ENCODE peak calls at places on chromosomes 16 and 17, in five cellular contexts. S is retinal pigment epithelial cell, G is tibial artery, K is fibroblast of the aortic adventitia, L is K562. C is an unnamed sample.

GRCh38 chr17:64120159-64120558 is 9.8 kb downstream of the ERN1 start:
- DNase-seq in G (no peak), K (no peak), L (no peak), S (no peak), C (no peak)

GRCh38 chr17:73616120-73616872 is 27.9 kb downstream of the SDK2 start:
- DNase-seq in G (no peak), L (no peak), K (no peak), S (no peak), C (no peak)

GRCh38 chr17:48611681-48612455 is 1.1 kb upstream of the HOXB7 start:
- DNase-seq in S (no peak), L (no peak), G (no peak), K (no peak), C (no peak)

GRCh38 chr17:39740357-39741111 is 2.8 kb downstream of the GRB7 start:
- DNase-seq in G (no peak), K (peak; percentile 37), S (peak; percentile 34), L (peak; percentile 64), C (no peak)

GRCh38 chr16:1379863-1380174 is 28.1 kb downstream of the GNPTG start:
- DNase-seq in S (no peak), L (no peak), G (no peak), K (no peak), C (no peak)

GRCh38 chr17:17913695-17914332 is 58.4 kb downstream of the TOM1L2 start:
- DNase-seq in S (no peak), G (peak; percentile 77), K (peak; percentile 80), L (peak; percentile 87), C (no peak)

GRCh38 chr17:18248300-18248731 is 10.2 kb downstream of the FLII start:
- DNase-seq in L (peak; percentile 77), S (no peak), G (peak; percentile 79), K (peak; percentile 79), C (no peak)

GRCh38 chr16:24834459-24835335 is 11.1 kb upstream of the SLC5A11 start:
- DNase-seq in K (peak; percentile 61), L (peak; percentile 73), S (peak; percentile 22), G (no peak), C (no peak)

GRCh38 chr17:79835953-79836951 is 3.0 kb downstream of the CBX4 start:
- DNase-seq in K (no peak), L (peak; percentile 86), G (no peak), S (no peak), C (no peak)

GRCh38 chr16:11793840-11794239 is 3.2 kb downstream of the ZC3H7A start:
- DNase-seq in S (no peak), L (peak; percentile 51), G (peak; percentile 28), K (peak; percentile 27), C (no peak)

GRCh38 chr17:72407336-72408121 is 286.7 kb downstream of the SOX9 start:
- DNase-seq in L (no peak), S (peak; percentile 90), K (peak; percentile 93), G (peak; percentile 80), C (peak; percentile 86)

GRCh38 chr17:76385892-76386786 is 1.7 kb downstream of the SPHK1 start:
- DNase-seq in K (peak; percentile 87), S (no peak), L (peak; percentile 93), G (peak; percentile 85), C (no peak)

GRCh38 chr17:57782642-57783337 is 37.7 kb upstream of the CCDC182 start:
- DNase-seq in S (no peak), G (no peak), L (no peak), K (no peak), C (no peak)

GRCh38 chr17:58617563-58617962 is 74.3 kb downstream of the TEX14 start:
- DNase-seq in G (no peak), S (no peak), L (no peak), K (no peak), C (no peak)

GRCh38 chr17:73096201-73096600 is 3.7 kb upstream of the SLC39A11 start:
- DNase-seq in K (no peak), S (no peak), G (no peak), L (no peak), C (no peak)

GRCh38 chr16:626787-627457 is 3.9 kb upstream of the WFIKKN1 start:
- DNase-seq in G (no peak), S (peak; percentile 72), K (peak; percentile 96), L (peak; percentile 70), C (peak; percentile 72)

GRCh38 chr17:6657633-6658287 is 6.2 kb downstream of the C17orf100 start:
- DNase-seq in G (no peak), S (no peak), L (no peak), K (no peak), C (no peak)

GRCh38 chr17:31518478-31518877 is 127.0 kb downstream of the RAB11FIP4 start:
- DNase-seq in K (no peak), L (no peak), G (no peak), S (no peak), C (no peak)

GRCh38 chr16:56950881-56951771 is 10.6 kb upstream of the CETP start:
- DNase-seq in K (peak; percentile 57), L (peak; percentile 71), G (peak; percentile 76), S (no peak), C (no peak)

GRCh38 chr17:19366637-19366972 is 4.1 kb upstream of the B9D1 start:
- DNase-seq in S (no peak), L (no peak), G (no peak), K (no peak), C (no peak)

GRCh38 chr16:9039208-9039607 is 52.2 kb upstream of the HAPSTR1 start:
- DNase-seq in G (no peak), S (no peak), L (peak; percentile 22), K (peak; percentile 39), C (no peak)

GRCh38 chr17:17054636-17055035 is 12.4 kb downstream of the MPRIP start:
- DNase-seq in K (no peak), G (peak; percentile 37), S (no peak), L (no peak), C (no peak)

GRCh38 chr16:12900599-12901203 is 697 bp upstream of the SHISA9 start:
- DNase-seq in K (no peak), L (no peak), G (no peak), S (no peak), C (no peak)

GRCh38 chr16:11742041-11742535 is 569 bp downstream of the TXNDC11 start:
- DNase-seq in L (peak; percentile 53), S (no peak), K (no peak), G (peak; percentile 77), C (no peak)

GRCh38 chr17:79220715-79221291 is 146.2 kb downstream of the ENGASE start:
- DNase-seq in S (no peak), K (no peak), L (peak; percentile 48), G (no peak), C (no peak)

GRCh38 chr16:15529673-15530072 is 95.3 kb downstream of the BMERB1 start:
- DNase-seq in S (no peak), G (no peak), L (no peak), K (no peak), C (no peak)

GRCh38 chr16:85751665-85752501 is 987 bp upstream of the C16orf74 start:
- DNase-seq in S (no peak), K (no peak), G (no peak), L (no peak), C (no peak)

GRCh38 chr16:57186630-57187507 is 740 bp downstream of the RSPRY1 start:
- DNase-seq in G (peak; percentile 66), K (peak; percentile 43), L (peak; percentile 45), S (no peak), C (no peak)

GRCh38 chr17:56325561-56325960 is 172.3 kb downstream of the ANKFN1 start:
- DNase-seq in L (no peak), K (no peak), G (no peak), S (no peak), C (no peak)

GRCh38 chr17:57672205-57672632 is 72.9 kb downstream of the CCDC182 start:
- DNase-seq in L (no peak), S (no peak), K (peak; percentile 62), G (peak; percentile 34), C (no peak)

GRCh38 chr17:13746379-13746778 is 144.7 kb upstream of the HS3ST3A1 start:
- DNase-seq in L (no peak), S (no peak), K (no peak), G (no peak), C (no peak)

GRCh38 chr17:3754458-3755334 is 31.0 kb downstream of the HASPIN start:
- DNase-seq in G (no peak), L (peak; percentile 92), K (no peak), S (no peak), C (no peak)

GRCh38 chr17:69947027-69947759 is 127.8 kb upstream of the KCNJ16 start:
- DNase-seq in G (no peak), S (no peak), L (peak; percentile 57), K (no peak), C (no peak)

GRCh38 chr17:2776589-2777241 is 19.5 kb upstream of the RAP1GAP2 start:
- DNase-seq in K (no peak), S (no peak), G (no peak), L (no peak), C (no peak)

GRCh38 chr16:71565812-71566700 is 10.8 kb downstream of the TAT start:
- DNase-seq in G (no peak), S (no peak), L (no peak), K (no peak), C (no peak)
- H3K4me3 ChIP-seq in G (no peak overlapping the region), S (no peak overlapping the region), L (peak overlapping the region; percentile 55), K (no peak overlapping the region), C (peak overlapping the region; percentile 63)

GRCh38 chr16:61362583-61362982 is 673.7 kb downstream of the CDH8 start:
- DNase-seq in G (no peak), L (no peak), S (no peak), K (no peak), C (no peak)

GRCh38 chr16:61370564-61370963 is 665.7 kb downstream of the CDH8 start:
- DNase-seq in S (no peak), L (no peak), K (no peak), G (no peak), C (no peak)

DNA sequence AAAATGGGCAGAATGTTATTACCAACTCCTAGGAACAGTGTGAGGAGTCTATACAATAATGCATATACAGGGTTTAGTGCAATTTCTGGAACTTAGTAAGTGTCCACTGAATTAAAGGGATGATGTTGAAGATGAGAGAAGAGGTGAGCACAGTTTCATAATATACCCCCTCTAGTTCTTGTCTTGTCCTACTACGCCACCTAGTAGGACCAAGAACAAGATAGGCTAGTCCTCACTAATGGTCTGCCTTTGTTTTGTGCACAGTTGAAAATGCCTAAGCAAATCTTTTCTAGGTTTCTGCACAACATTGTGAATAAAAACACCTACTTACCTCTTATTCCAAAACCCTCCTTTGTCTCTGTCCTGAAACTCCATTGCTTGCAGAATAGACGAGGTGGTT is 670.2 kb downstream of the CDH8 start:
- DNase-seq in S (no peak), L (no peak), K (no peak), G (no peak), C (no peak)
- TF ChIP-seq CTCF in S (no peak), L (no peak), K (no peak), G (no peak), C (no peak)

GRCh38 chr16:71911121-71911520 is 15.8 kb downstream of the IST1 start:
- DNase-seq in K (no peak), S (no peak), G (no peak), L (no peak), C (no peak)
- H3K4me3 ChIP-seq in K (no peak overlapping the region), S (no peak overlapping the region), G (no peak overlapping the region), L (no peak overlapping the region), C (no peak overlapping the region)

GRCh38 chr17:8162232-8162996 is at the start of gene VAMP2:
- DNase-seq in S (no peak), G (peak; percentile 91), L (no peak), K (peak; percentile 55), C (no peak)
- TF ChIP-seq CTCF in S (peak; percentile 3), G (no peak), L (no peak), K (peak; percentile 8), C (no peak)

C was measured in epithelial cell of proximal tubule.